ENCODE peak calls at places on chromosomes 11 and 22, in five cellular contexts. Z is ovary; T is AG04449; W is IMR-90; J is CD8-positive, alpha-beta T cell. V is an unnamed sample.
A peak's percentile ranks its signal among the peaks of the same experiment; 100 is the strongest.

GRCh38 chr11:128595775-128596174 is 8.4 kb upstream of the ETS1 start:
- DNase-seq in Z (no peak), T (no peak), W (no peak), J (no peak), V (no peak)

GRCh38 chr11:27174026-27174425 is 133.4 kb downstream of the BBOX1 start:
- DNase-seq in Z (no peak), T (no peak), W (no peak), J (no peak), V (no peak)

GRCh38 chr11:107042748-107043147 is 24.5 kb upstream of the GUCY1A2 start:
- DNase-seq in Z (no peak), T (no peak), W (no peak), J (no peak), V (no peak)

GRCh38 chr11:88555018-88555828 is 217.7 kb upstream of the CTSC start:
- DNase-seq in Z (no peak), T (peak; percentile 96), W (peak; percentile 99), J (no peak), V (no peak)

GRCh38 chr11:35953081-35953480 is 9.2 kb downstream of the LDLRAD3 start:
- DNase-seq in Z (no peak), T (no peak), W (no peak), J (no peak), V (no peak)

GRCh38 chr11:129279326-129280026 is 87.4 kb upstream of the ARHGAP32 start:
- DNase-seq in Z (peak; percentile 89), T (no peak), W (peak; percentile 67), J (peak; percentile 48), V (no peak)

GRCh38 chr22:42990131-42990838 is 24.7 kb downstream of the PACSIN2 start:
- DNase-seq in Z (no peak), T (peak; percentile 63), W (peak; percentile 89), J (no peak), V (no peak)

GRCh38 chr11:134654161-134654915 is 242.3 kb upstream of the B3GAT1 start:
- DNase-seq in Z (no peak), T (no peak), W (no peak), J (no peak), V (no peak)

GRCh38 chr11:58770166-58770565 is 38.4 kb upstream of the GLYAT start:
- DNase-seq in Z (no peak), T (no peak), W (no peak), J (no peak), V (no peak)

GRCh38 chr11:64235427-64236161 is 1.2 kb downstream of the VEGFB start:
- DNase-seq in Z (no peak), T (no peak), W (no peak), J (no peak), V (no peak)

GRCh38 chr11:93974759-93975158 is 46.4 kb upstream of the HEPHL1 start:
- DNase-seq in Z (no peak), T (no peak), W (no peak), J (no peak), V (no peak)

GRCh38 chr11:66061268-66061667 is 8.8 kb upstream of the PACS1 start:
- DNase-seq in Z (no peak), T (no peak), W (no peak), J (no peak), V (no peak)

GRCh38 chr11:117529767-117530166 is 202.1 kb downstream of the CEP164 start:
- DNase-seq in Z (no peak), T (no peak), W (no peak), J (no peak), V (no peak)
- H3K4me3 ChIP-seq in Z (no peak overlapping the region), T (no peak overlapping the region), W (no peak overlapping the region), J (no peak overlapping the region), V (no peak overlapping the region)

GRCh38 chr11:118870396-118871343 is 13.0 kb upstream of the CXCR5 start:
- DNase-seq in Z (peak; percentile 70), T (no peak), W (peak; percentile 13), J (no peak), V (no peak)
- TF ChIP-seq CTCF in Z (no peak), T (peak; percentile 27), W (peak; percentile 18), J (no peak), V (no peak)

GRCh38 chr11:61889831-61890230 is 1.5 kb downstream of the FADS3 start:
- DNase-seq in Z (no peak), T (no peak), W (no peak), J (no peak), V (no peak)
- H3K4me3 ChIP-seq in Z (no peak overlapping the region), T (peak overlapping the region; percentile 90), W (peak overlapping the region; percentile 63), J (no peak overlapping the region), V (no peak overlapping the region)

GRCh38 chr11:28674432-28675076 is 566.4 kb downstream of the METTL15 start:
- DNase-seq in Z (no peak), T (peak; percentile 63), W (peak; percentile 67), J (no peak), V (no peak)
- TF ChIP-seq CTCF in Z (no peak), T (peak; percentile 60), W (peak; percentile 32), J (no peak), V (peak; percentile 38)

DNA sequence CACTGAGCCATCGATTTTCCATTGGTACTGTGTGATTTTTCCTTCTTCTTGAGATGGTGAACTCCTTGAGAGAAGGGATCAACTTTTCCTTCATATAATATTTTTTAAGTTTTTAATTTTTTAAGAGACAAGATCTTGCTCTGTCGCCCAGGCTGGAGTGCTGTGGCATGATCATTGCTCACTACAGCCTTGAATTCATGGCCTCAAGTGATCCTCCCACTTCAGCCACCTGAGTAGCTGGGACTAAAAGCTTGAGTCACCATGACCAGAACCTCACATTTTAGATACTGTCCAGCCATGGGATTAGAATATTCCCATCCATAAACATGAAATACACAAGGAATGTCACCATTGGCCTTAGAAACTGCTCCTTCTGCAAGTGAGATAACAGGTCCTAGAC is 66.9 kb upstream of the CHRM4 start:
- DNase-seq in Z (no peak), T (no peak), W (no peak), J (no peak), V (no peak)
- H3K4me3 ChIP-seq in Z (no peak overlapping the region), T (no peak overlapping the region), W (no peak overlapping the region), J (no peak overlapping the region), V (no peak overlapping the region)

DNA sequence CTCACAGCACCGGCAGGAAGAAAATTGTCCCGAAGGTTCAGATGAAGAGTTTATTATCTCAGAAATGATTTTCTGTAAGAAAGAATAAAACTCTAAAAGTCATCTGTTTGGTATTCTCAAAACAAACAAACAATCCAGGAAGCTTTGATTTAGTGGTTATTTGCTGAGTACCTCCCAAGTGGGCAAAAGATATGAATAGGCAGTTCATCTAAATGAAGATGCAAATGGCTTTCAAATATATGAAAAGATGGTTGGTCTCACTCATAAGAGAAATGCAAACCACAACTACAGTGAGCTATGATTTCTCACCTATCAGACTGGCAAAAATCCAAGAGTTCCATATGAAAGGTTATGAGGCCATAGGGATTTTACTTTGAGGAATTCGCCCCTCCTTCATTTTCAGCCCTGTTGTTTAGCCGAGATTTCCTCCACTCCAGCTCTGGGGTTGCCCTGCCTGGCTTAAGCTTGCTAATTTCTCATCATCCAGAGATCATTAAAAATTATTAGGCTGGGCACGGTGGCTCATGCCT is 11.3 kb upstream of the P2RY2 start:
- DNase-seq in Z (no peak), T (no peak), W (no peak), J (no peak), V (no peak)
- TF ChIP-seq CTCF in Z (no peak), T (no peak), W (no peak), J (no peak), V (no peak)

GRCh38 chr22:39641660-39642059 is 71.1 kb downstream of the CACNA1I start:
- DNase-seq in Z (no peak), T (no peak), W (no peak), J (no peak), V (no peak)

GRCh38 chr22:39645532-39645931 is 75.0 kb downstream of the CACNA1I start:
- DNase-seq in Z (no peak), T (no peak), W (no peak), J (no peak), V (no peak)

GRCh38 chr22:39647836-39648500 is 77.4 kb downstream of the CACNA1I start:
- DNase-seq in Z (no peak), T (no peak), W (no peak), J (no peak), V (no peak)

GRCh38 chr22:39646614-39647210 is 76.2 kb downstream of the CACNA1I start:
- DNase-seq in Z (no peak), T (no peak), W (no peak), J (no peak), V (no peak)

DNA sequence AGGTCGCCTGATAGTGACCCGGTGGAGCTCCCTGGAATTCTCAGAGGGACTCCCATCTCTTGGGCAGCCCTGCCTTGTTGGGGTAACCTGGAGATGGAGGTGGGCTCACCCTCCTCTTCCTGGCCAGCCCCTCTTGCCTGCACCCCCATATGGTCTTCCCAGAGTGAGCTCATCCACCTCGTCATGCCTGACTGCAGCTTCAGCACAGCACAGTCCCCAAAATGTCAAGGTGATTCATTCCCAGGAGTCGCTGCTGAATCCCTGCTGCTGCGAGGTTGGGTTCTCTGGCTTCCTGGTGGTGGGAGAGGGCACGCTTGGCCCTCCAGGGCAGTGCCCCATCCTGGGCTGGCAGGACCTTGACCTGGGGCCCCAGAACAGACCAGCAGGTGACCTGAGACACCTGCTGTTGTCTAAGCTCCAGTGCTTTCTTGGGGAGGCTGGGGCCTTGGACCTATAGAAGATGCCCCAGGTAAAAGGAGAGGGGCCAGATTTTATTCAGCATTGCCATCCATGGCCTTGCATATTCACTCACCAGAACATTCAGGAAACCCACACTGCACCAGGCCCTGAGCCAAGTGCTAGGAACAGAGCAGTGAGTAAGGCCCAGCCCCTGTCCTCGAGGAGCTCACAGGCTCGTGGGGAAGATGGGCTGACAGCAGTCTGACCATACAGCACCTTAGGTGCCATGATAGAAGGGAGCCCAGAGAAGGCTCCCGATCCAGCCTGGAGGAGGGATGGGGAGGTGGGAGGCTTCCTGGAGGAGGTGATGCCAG is 72.9 kb downstream of the CACNA1I start:
- DNase-seq in Z (no peak), T (no peak), W (peak; percentile 46), J (no peak), V (no peak)
- H3K4me3 ChIP-seq in Z (no peak overlapping the region), T (no peak overlapping the region), W (no peak overlapping the region), J (no peak overlapping the region), V (no peak overlapping the region)

GRCh38 chr11:68763926-68764657 is 12.8 kb upstream of the TESMIN start:
- DNase-seq in Z (no peak), T (no peak), W (no peak), J (no peak), V (no peak)
- TF ChIP-seq CTCF in Z (no peak), T (no peak), W (no peak), J (no peak), V (peak; percentile 15)

V was measured in GM12864.